ENCODE peak calls at places on chromosomes 3 and 15, in seven cellular contexts. J, V, I, W, P, O and T are unnamed samples.

GRCh38 chr3:31432897-31433678 is 99.6 kb upstream of the STT3B start:
- DNase-seq in J (no peak), V (no peak), I (no peak), W (no peak), P (no peak), O (no peak), T (no peak)

GRCh38 chr3:154795046-154795445 is 285.1 kb upstream of the MME start:
- DNase-seq in J (no peak), V (no peak), I (peak), W (no peak), P (no peak), O (no peak), T (no peak)

GRCh38 chr15:62889141-62889661 is 153.3 kb upstream of the TPM1 start:
- DNase-seq in J (no peak), V (no peak), I (no peak), W (no peak), P (no peak), O (no peak), T (no peak)

GRCh38 chr3:9290556-9290955 is 41.1 kb upstream of the SRGAP3 start:
- DNase-seq in J (no peak), V (no peak), I (no peak), W (no peak), P (no peak), O (no peak), T (no peak)

GRCh38 chr3:11716576-11717250 is 73.0 kb upstream of the VGLL4 start:
- DNase-seq in J (no peak), V (no peak), I (peak), W (no peak), P (no peak), O (no peak), T (no peak)

GRCh38 chr15:62739082-62739481 is 303.5 kb upstream of the TPM1 start:
- DNase-seq in J (no peak), V (peak), I (no peak), W (no peak), P (no peak), O (peak), T (no peak)

GRCh38 chr3:101675709-101676218 is 1.2 kb downstream of the ZBTB11 start:
- DNase-seq in J (no peak), V (peak), I (no peak), W (peak), P (no peak), O (no peak), T (peak)

GRCh38 chr15:29094711-29095110 is 174.9 kb downstream of the NSMCE3 start:
- DNase-seq in J (no peak), V (no peak), I (no peak), W (no peak), P (no peak), O (no peak), T (no peak)

GRCh38 chr15:81789403-81789802 is 256.4 kb downstream of the MEX3B start:
- DNase-seq in J (no peak), V (no peak), I (no peak), W (no peak), P (peak), O (no peak), T (no peak)

GRCh38 chr3:173711619-173712018 is 314.1 kb downstream of the NLGN1 start:
- DNase-seq in J (no peak), V (peak), I (no peak), W (peak), P (no peak), O (peak), T (no peak)

GRCh38 chr3:72924055-72924454 is 36.2 kb downstream of the GXYLT2 start:
- DNase-seq in J (peak), V (no peak), I (peak), W (no peak), P (no peak), O (no peak), T (peak)

GRCh38 chr3:127044996-127045395 is 62.1 kb downstream of the PLXNA1 start:
- DNase-seq in J (peak), V (peak), I (peak), W (no peak), P (peak), O (peak), T (peak)

GRCh38 chr3:177729939-177730700 is 532.8 kb upstream of the TBL1XR1 start:
- DNase-seq in J (no peak), V (no peak), I (no peak), W (no peak), P (no peak), O (no peak), T (no peak)

GRCh38 chr3:14460342-14461005 is 58.1 kb downstream of the SLC6A6 start:
- DNase-seq in J (no peak), V (peak), I (no peak), W (no peak), P (no peak), O (no peak), T (no peak)

GRCh38 chr3:72912532-72912931 is 24.7 kb downstream of the GXYLT2 start:
- DNase-seq in J (no peak), V (no peak), I (no peak), W (no peak), P (no peak), O (no peak), T (no peak)

GRCh38 chr3:194587438-194587931 is 45.7 kb downstream of the TMEM44 start:
- DNase-seq in J (no peak), V (peak), I (no peak), W (no peak), P (no peak), O (no peak), T (no peak)

GRCh38 chr15:56241374-56242085 is 2.1 kb downstream of the RFX7 start:
- DNase-seq in J (no peak), V (no peak), I (no peak), W (no peak), P (peak), O (no peak), T (peak)

DNA sequence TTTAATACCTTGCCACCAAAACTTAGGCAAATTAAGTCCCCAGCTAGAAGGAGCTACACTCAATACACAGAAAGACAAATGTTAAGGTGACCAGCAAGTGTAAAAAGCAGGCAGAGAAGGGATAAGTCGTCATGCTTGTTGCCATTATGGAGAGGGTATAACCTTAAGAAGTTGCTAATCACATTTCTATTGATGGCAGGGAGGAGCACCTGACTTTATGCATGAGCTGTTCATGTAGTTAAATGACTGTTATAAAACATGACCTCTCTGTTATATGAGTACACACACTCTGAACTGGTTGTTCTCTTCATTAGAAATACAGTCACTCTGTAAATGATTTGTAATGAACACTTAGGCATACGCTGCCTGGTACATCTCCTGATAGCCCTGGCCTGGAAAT is 6.6 kb upstream of the CCNL1 start:
- DNase-seq in J (no peak), V (no peak), I (no peak), W (peak), P (no peak), O (no peak), T (no peak)
- H2AFZ ChIP-seq in J (no peak), V (peak), I (no peak), W (no peak), P (no peak), O (no peak), T (peak)

GRCh38 chr15:68252925-68253534 is 23.5 kb upstream of the CLN6 start:
- DNase-seq in J (peak), V (peak), I (peak), W (peak), P (peak), O (peak), T (peak)
- TF ChIP-seq EZH2phosphoT487 in J (no peak), V (no peak), I (no peak), W (no peak), P (no peak), O (no peak), T (no peak)

GRCh38 chr3:18440053-18440768 is 15.1 kb upstream of the SATB1 start:
- DNase-seq in J (no peak), V (peak), I (no peak), W (no peak), P (no peak), O (no peak), T (peak)
- H2AFZ ChIP-seq in J (no peak), V (peak), I (no peak), W (no peak), P (no peak), O (no peak), T (peak)

GRCh38 chr15:65901336-65901735 is 32.0 kb downstream of the RAB11A start:
- DNase-seq in J (no peak), V (no peak), I (no peak), W (no peak), P (no peak), O (no peak), T (no peak)
- TF ChIP-seq EZH2phosphoT487 in J (no peak), V (no peak), I (no peak), W (no peak), P (no peak), O (no peak), T (no peak)

DNA sequence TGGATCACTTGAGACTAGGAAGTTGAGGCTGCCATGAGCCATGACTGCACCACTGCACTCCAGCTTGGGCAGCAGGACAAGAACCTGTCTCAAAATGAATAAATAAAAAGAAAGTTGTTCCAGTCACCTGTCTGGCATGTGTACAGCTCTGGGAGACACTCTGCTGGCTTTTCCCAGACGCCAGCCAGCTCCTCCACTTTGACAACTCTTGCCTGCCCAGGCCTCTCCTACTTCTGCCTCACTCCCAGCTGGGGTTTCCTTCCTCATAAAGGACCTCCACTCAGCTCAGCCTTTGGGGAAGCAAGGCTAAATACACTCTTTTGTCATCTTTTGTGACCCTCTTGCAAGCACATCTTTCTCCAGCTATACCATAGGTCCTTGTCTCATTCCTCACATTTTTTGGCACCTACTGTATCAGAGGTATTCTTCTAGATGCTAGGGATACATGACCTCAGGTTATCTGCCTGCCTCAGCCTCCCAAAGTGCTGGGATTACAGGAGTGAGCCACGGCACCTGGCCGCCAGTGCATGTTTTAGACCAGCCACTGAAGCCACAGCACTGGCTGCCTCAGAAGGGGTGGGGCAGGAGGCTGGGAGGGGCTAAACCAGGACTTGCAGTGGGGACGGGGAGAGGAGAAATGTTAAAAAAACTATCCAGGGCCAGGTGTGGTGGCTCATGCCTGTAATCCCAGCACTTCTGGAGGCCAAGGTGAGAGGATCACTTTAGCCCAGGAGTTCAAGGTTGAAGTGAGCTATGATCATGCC is 10.0 kb upstream of the ELP6 start:
- DNase-seq in J (no peak), V (no peak), I (no peak), W (no peak), P (no peak), O (no peak), T (no peak)
- H2AFZ ChIP-seq in J (no peak), V (no peak), I (peak), W (no peak), P (no peak), O (no peak), T (no peak)

GRCh38 chr15:76939715-76940114 is 8.2 kb downstream of the RCN2 start:
- DNase-seq in J (no peak), V (no peak), I (no peak), W (no peak), P (no peak), O (no peak), T (no peak)
- TF ChIP-seq EZH2phosphoT487 in J (no peak), V (no peak), I (no peak), W (no peak), P (no peak), O (no peak), T (no peak)

DNA sequence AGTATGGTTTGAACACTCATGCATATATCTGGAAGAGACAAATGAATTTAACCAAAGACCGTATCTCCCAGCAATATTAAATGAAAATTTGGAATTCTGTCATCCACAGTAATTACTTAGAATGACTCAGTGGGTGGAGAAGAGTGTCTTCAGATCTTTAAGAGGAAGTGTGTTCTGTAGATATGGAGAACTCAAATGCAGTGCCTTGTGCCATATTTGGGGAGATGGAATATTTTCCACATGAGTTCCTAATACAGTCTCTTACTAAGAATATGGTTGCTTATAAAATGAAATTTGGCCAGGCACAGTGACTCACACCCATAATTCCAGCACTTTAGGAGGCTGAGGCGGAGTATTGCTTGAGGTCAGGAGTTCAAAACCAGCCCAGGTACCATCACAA is 40.5 kb downstream of the ANO10 start:
- DNase-seq in J (no peak), V (peak), I (no peak), W (no peak), P (no peak), O (no peak), T (no peak)
- H2AFZ ChIP-seq in J (no peak), V (no peak), I (no peak), W (no peak), P (no peak), O (no peak), T (no peak)

GRCh38 chr15:90022345-90022744 is 21.2 kb downstream of the ZNF710 start:
- DNase-seq in J (no peak), V (no peak), I (no peak), W (no peak), P (no peak), O (no peak), T (no peak)

GRCh38 chr15:90024406-90024805 is 23.3 kb downstream of the ZNF710 start:
- DNase-seq in J (no peak), V (no peak), I (no peak), W (no peak), P (no peak), O (no peak), T (no peak)

GRCh38 chr15:90022905-90023700 is 22.0 kb downstream of the ZNF710 start:
- DNase-seq in J (no peak), V (no peak), I (no peak), W (no peak), P (no peak), O (no peak), T (no peak)

GRCh38 chr15:90028376-90028775 is 27.3 kb downstream of the ZNF710 start:
- DNase-seq in J (no peak), V (no peak), I (no peak), W (no peak), P (no peak), O (no peak), T (no peak)

DNA sequence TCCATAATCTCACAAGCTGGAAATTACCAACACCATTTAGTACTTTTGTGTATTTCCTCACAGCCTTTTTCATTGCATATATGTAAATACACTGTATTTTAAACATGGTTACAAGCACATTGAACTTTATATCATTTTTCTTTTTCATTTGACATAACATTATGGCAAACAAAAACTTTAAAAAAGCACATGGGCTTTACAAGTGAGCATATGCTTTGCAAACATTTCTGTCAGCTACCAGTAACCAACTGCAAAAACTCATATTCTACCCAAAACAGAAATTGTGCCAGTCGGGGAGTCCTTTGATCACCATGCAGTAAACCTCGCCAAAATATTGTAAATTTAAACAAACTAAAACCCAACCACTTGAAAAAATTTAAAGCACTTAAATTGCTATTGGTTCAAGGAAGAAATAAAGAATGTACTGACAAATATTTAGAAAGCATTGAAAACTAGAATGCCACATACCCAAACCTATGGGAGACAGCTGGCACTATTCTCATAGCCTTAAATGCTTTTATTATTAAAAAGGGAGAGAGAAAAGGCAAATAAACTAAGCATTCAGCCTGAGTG is 24.4 kb downstream of the ZNF710 start:
- DNase-seq in J (no peak), V (no peak), I (no peak), W (no peak), P (no peak), O (no peak), T (no peak)
- TF ChIP-seq EZH2phosphoT487 in J (no peak), V (no peak), I (no peak), W (no peak), P (no peak), O (no peak), T (no peak)

GRCh38 chr15:24729760-24730159 is 54.2 kb downstream of the NPAP1 start:
- DNase-seq in J (no peak), V (no peak), I (no peak), W (no peak), P (no peak), O (no peak), T (no peak)
- H2AFZ ChIP-seq in J (no peak), V (no peak), I (no peak), W (no peak), P (no peak), O (no peak), T (no peak)

DNA sequence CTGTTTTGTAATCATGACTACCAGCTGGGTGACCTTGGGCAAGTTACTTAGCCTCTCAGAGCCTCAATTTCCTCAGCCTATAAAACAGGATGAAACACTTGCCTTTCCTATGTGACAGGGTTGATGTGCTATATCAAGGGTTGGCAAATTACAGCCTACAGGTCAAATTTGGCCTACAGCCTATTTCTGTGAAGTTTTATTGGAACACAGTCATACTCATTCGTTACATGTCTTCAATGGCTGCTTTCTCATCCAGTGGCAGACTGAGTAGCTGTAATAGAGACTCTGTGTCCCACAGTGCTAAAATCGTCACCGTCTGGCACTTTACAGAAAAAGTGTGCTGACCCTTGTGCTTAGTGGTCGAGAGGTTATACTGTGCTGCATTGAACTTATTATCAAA is 16.6 kb downstream of the ABHD6 start:
- DNase-seq in J (no peak), V (peak), I (no peak), W (no peak), P (no peak), O (no peak), T (no peak)
- TF ChIP-seq EZH2phosphoT487 in J (no peak), V (no peak), I (no peak), W (no peak), P (no peak), O (no peak), T (no peak)